ENCODE peak calls at places on chromosomes 13 and 19, in nine cellular contexts. One of them, this sample, is unnamed.

GRCh38 chr19:18477042-18477760 is 39.3 kb upstream of the ISYNA1 start:
- DNase-seq in fibroblast of lung: no peak
- DNase-seq in gastrocnemius medialis: no peak
- DNase-seq in AG09309: no peak
- DNase-seq in tibial nerve: no peak
- DNase-seq in H9: no peak
- DNase-seq in glutamatergic neuron: no peak
- DNase-seq in WTC11: no peak
- DNase-seq in progenitor cell of endocrine pancreas: no peak
- DNase-seq in this sample: no peak

GRCh38 chr19:35417713-35418534 is 30.1 kb upstream of the FFAR2 start:
- DNase-seq in fibroblast of lung: no peak
- DNase-seq in gastrocnemius medialis: no peak
- DNase-seq in AG09309: no peak
- DNase-seq in tibial nerve: no peak
- DNase-seq in H9: no peak
- DNase-seq in glutamatergic neuron: no peak
- DNase-seq in WTC11: no peak
- DNase-seq in progenitor cell of endocrine pancreas: no peak
- DNase-seq in this sample: no peak

GRCh38 chr13:58906329-58907007 is 1257.3 kb downstream of the DIAPH3 start:
- DNase-seq in fibroblast of lung: peak; percentile 15
- DNase-seq in gastrocnemius medialis: no peak
- DNase-seq in AG09309: no peak
- DNase-seq in tibial nerve: no peak
- DNase-seq in H9: peak; percentile 31
- DNase-seq in glutamatergic neuron: no peak
- DNase-seq in WTC11: no peak
- DNase-seq in progenitor cell of endocrine pancreas: no peak
- DNase-seq in this sample: no peak

GRCh38 chr13:48625396-48626076 is 28.2 kb upstream of the CYSLTR2 start:
- DNase-seq in fibroblast of lung: no peak
- DNase-seq in gastrocnemius medialis: no peak
- DNase-seq in AG09309: no peak
- DNase-seq in tibial nerve: no peak
- DNase-seq in H9: no peak
- DNase-seq in glutamatergic neuron: no peak
- DNase-seq in WTC11: no peak
- DNase-seq in progenitor cell of endocrine pancreas: no peak
- DNase-seq in this sample: no peak

GRCh38 chr19:7840629-7841028 is 10.6 kb downstream of the EVI5L start:
- DNase-seq in fibroblast of lung: no peak
- DNase-seq in gastrocnemius medialis: no peak
- DNase-seq in AG09309: no peak
- DNase-seq in tibial nerve: no peak
- DNase-seq in H9: no peak
- DNase-seq in glutamatergic neuron: no peak
- DNase-seq in WTC11: no peak
- DNase-seq in progenitor cell of endocrine pancreas: no peak
- DNase-seq in this sample: no peak

GRCh38 chr13:101292711-101293110 is 123.6 kb downstream of the NALCN start:
- DNase-seq in fibroblast of lung: peak; percentile 74
- DNase-seq in gastrocnemius medialis: no peak
- DNase-seq in AG09309: no peak
- DNase-seq in tibial nerve: no peak
- DNase-seq in H9: no peak
- DNase-seq in glutamatergic neuron: no peak
- DNase-seq in WTC11: no peak
- DNase-seq in progenitor cell of endocrine pancreas: no peak
- DNase-seq in this sample: no peak

GRCh38 chr19:18284710-18285430 is 3.4 kb upstream of the JUND start:
- DNase-seq in fibroblast of lung: no peak
- DNase-seq in gastrocnemius medialis: no peak
- DNase-seq in AG09309: no peak
- DNase-seq in tibial nerve: no peak
- DNase-seq in H9: no peak
- DNase-seq in glutamatergic neuron: no peak
- DNase-seq in WTC11: no peak
- DNase-seq in progenitor cell of endocrine pancreas: no peak
- DNase-seq in this sample: no peak

GRCh38 chr19:9461938-9462337 is 26.6 kb upstream of the ZNF266 start:
- DNase-seq in fibroblast of lung: no peak
- DNase-seq in gastrocnemius medialis: no peak
- DNase-seq in AG09309: no peak
- DNase-seq in tibial nerve: no peak
- DNase-seq in H9: no peak
- DNase-seq in glutamatergic neuron: no peak
- DNase-seq in WTC11: no peak
- DNase-seq in progenitor cell of endocrine pancreas: no peak
- DNase-seq in this sample: no peak

GRCh38 chr19:5480427-5480836 is 25.2 kb downstream of the ZNRF4 start:
- DNase-seq in fibroblast of lung: no peak
- DNase-seq in gastrocnemius medialis: no peak
- DNase-seq in AG09309: no peak
- DNase-seq in tibial nerve: no peak
- DNase-seq in H9: peak; percentile 64
- DNase-seq in glutamatergic neuron: peak; percentile 53
- DNase-seq in WTC11: peak; percentile 68
- DNase-seq in progenitor cell of endocrine pancreas: no peak
- DNase-seq in this sample: no peak
- TF ChIP-seq CTCF in fibroblast of lung: peak; percentile 53
- TF ChIP-seq CTCF in gastrocnemius medialis: no peak
- TF ChIP-seq CTCF in AG09309: peak; percentile 48
- TF ChIP-seq CTCF in tibial nerve: peak; percentile 39
- TF ChIP-seq CTCF in H9: peak; percentile 79
- TF ChIP-seq CTCF in glutamatergic neuron: peak; percentile 63
- TF ChIP-seq CTCF in WTC11: peak; percentile 78
- TF ChIP-seq CTCF in progenitor cell of endocrine pancreas: peak; percentile 63
- TF ChIP-seq CTCF in this sample: peak; percentile 57

GRCh38 chr19:48253999-48254398 is 1.7 kb downstream of the CARD8 start:
- DNase-seq in fibroblast of lung: no peak
- DNase-seq in gastrocnemius medialis: no peak
- DNase-seq in AG09309: no peak
- DNase-seq in tibial nerve: no peak
- DNase-seq in H9: no peak
- DNase-seq in glutamatergic neuron: no peak
- DNase-seq in WTC11: no peak
- DNase-seq in progenitor cell of endocrine pancreas: no peak
- DNase-seq in this sample: no peak

GRCh38 chr19:48254529-48254970 is 1.2 kb downstream of the CARD8 start:
- DNase-seq in fibroblast of lung: no peak
- DNase-seq in gastrocnemius medialis: no peak
- DNase-seq in AG09309: no peak
- DNase-seq in tibial nerve: no peak
- DNase-seq in H9: no peak
- DNase-seq in glutamatergic neuron: no peak
- DNase-seq in WTC11: no peak
- DNase-seq in progenitor cell of endocrine pancreas: no peak
- DNase-seq in this sample: no peak

GRCh38 chr19:48252625-48253024 is 3.1 kb downstream of the CARD8 start:
- DNase-seq in fibroblast of lung: no peak
- DNase-seq in gastrocnemius medialis: no peak
- DNase-seq in AG09309: no peak
- DNase-seq in tibial nerve: no peak
- DNase-seq in H9: no peak
- DNase-seq in glutamatergic neuron: no peak
- DNase-seq in WTC11: no peak
- DNase-seq in progenitor cell of endocrine pancreas: no peak
- DNase-seq in this sample: no peak

GRCh38 chr19:48258350-48258749 is 2.6 kb upstream of the CARD8 start:
- DNase-seq in fibroblast of lung: peak; percentile 21
- DNase-seq in gastrocnemius medialis: no peak
- DNase-seq in AG09309: no peak
- DNase-seq in tibial nerve: no peak
- DNase-seq in H9: no peak
- DNase-seq in glutamatergic neuron: no peak
- DNase-seq in WTC11: no peak
- DNase-seq in progenitor cell of endocrine pancreas: no peak
- DNase-seq in this sample: no peak

DNA sequence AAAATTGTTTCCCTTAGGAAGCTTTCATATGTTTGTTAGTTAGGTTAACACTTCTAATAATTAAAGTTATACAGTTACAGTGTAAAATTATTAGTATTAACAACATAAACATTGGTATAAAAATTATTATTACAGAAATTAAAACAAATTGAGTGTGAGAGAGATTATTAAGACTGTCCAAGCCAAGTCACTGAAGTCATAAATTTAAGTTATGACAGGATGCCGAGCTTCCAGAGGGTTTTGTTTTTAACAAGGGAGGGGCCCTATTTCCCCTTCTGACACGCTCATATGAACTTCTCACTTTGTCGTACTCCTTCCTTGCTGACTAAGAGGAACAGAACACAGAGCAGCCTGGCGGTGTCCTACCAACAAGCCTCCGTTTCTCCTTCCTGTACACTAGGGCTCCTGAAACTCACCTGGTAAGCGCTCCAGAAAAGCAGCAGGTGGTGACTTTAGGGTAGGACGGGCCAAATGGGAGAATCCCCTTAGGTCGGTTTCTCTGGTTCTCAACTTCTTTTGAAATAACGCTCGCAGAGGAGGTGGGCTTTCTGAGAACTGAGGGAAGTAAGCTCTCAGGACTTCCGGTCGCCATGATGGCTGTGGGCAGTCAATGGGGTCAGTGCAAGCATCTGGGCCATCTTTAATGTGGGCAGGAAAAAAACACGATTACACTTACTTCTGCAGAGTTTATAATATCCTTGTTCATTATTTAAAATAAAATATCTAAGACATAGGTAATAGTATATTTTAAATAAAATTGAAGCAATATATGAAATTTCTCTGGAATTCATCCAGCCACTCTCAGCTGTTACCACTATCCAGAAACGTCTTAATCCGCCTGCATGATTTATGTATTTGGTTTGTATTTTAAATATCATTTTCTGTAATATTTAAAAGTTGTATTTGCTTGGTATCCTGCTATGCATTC is at the start of gene CARD8:
- DNase-seq in fibroblast of lung: peak; percentile 88
- DNase-seq in gastrocnemius medialis: peak; percentile 74
- DNase-seq in AG09309: no peak
- DNase-seq in tibial nerve: peak; percentile 35
- DNase-seq in H9: peak; percentile 86
- DNase-seq in glutamatergic neuron: peak; percentile 65
- DNase-seq in WTC11: peak; percentile 69
- DNase-seq in progenitor cell of endocrine pancreas: peak; percentile 41
- DNase-seq in this sample: peak; percentile 90
- TF ChIP-seq CTCF in fibroblast of lung: peak; percentile 19
- TF ChIP-seq CTCF in gastrocnemius medialis: peak; percentile 13
- TF ChIP-seq CTCF in AG09309: no peak
- TF ChIP-seq CTCF in tibial nerve: no peak
- TF ChIP-seq CTCF in H9: no peak
- TF ChIP-seq CTCF in glutamatergic neuron: no peak
- TF ChIP-seq CTCF in WTC11: no peak
- TF ChIP-seq CTCF in progenitor cell of endocrine pancreas: no peak
- TF ChIP-seq CTCF in this sample: peak; percentile 16

DNA sequence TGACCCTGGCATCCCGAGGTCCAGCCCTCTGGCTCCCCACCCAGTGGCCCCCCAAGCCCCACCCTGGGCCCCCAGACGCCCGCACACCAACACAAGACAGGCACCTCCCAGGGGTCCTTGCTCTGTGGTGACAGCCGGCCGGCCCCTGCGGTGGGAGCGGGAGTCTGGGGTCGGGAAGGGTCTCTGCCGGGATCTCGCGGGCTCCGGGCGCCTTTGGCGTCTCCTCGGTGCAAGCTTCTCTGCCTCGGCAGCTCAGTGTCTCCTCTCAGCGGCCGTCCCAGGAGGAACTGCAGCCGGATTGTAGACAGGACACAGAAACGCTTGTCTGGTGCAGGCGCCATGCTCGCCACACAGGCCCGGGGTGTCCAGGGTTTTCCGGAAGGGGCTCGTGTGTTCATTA is 43.7 kb downstream of the TMEM255B start:
- DNase-seq in fibroblast of lung: no peak
- DNase-seq in gastrocnemius medialis: no peak
- DNase-seq in AG09309: no peak
- DNase-seq in tibial nerve: no peak
- DNase-seq in H9: no peak
- DNase-seq in glutamatergic neuron: no peak
- DNase-seq in WTC11: peak; percentile 62
- DNase-seq in progenitor cell of endocrine pancreas: no peak
- DNase-seq in this sample: no peak
- TF ChIP-seq CTCF in fibroblast of lung: peak; percentile 24
- TF ChIP-seq CTCF in gastrocnemius medialis: no peak
- TF ChIP-seq CTCF in AG09309: no peak
- TF ChIP-seq CTCF in tibial nerve: no peak
- TF ChIP-seq CTCF in H9: no peak
- TF ChIP-seq CTCF in glutamatergic neuron: no peak
- TF ChIP-seq CTCF in WTC11: no peak
- TF ChIP-seq CTCF in progenitor cell of endocrine pancreas: no peak
- TF ChIP-seq CTCF in this sample: no peak

GRCh38 chr13:29924951-29925350 is 74.5 kb upstream of the UBL3 start:
- DNase-seq in fibroblast of lung: no peak
- DNase-seq in gastrocnemius medialis: no peak
- DNase-seq in AG09309: no peak
- DNase-seq in tibial nerve: no peak
- DNase-seq in H9: no peak
- DNase-seq in glutamatergic neuron: peak; percentile 15
- DNase-seq in WTC11: no peak
- DNase-seq in progenitor cell of endocrine pancreas: no peak
- DNase-seq in this sample: no peak

GRCh38 chr13:29923554-29924481 is 73.4 kb upstream of the UBL3 start:
- DNase-seq in fibroblast of lung: peak; percentile 99
- DNase-seq in gastrocnemius medialis: peak; percentile 60
- DNase-seq in AG09309: peak; percentile 96
- DNase-seq in tibial nerve: peak; percentile 36
- DNase-seq in H9: peak; percentile 90
- DNase-seq in glutamatergic neuron: peak; percentile 38
- DNase-seq in WTC11: peak; percentile 71
- DNase-seq in progenitor cell of endocrine pancreas: peak; percentile 53
- DNase-seq in this sample: peak; percentile 92

GRCh38 chr13:29922896-29923295 is 72.5 kb upstream of the UBL3 start:
- DNase-seq in fibroblast of lung: peak; percentile 87
- DNase-seq in gastrocnemius medialis: no peak
- DNase-seq in AG09309: no peak
- DNase-seq in tibial nerve: no peak
- DNase-seq in H9: no peak
- DNase-seq in glutamatergic neuron: no peak
- DNase-seq in WTC11: no peak
- DNase-seq in progenitor cell of endocrine pancreas: no peak
- DNase-seq in this sample: no peak

GRCh38 chr13:29925457-29925856 is 75.0 kb upstream of the UBL3 start:
- DNase-seq in fibroblast of lung: peak; percentile 81
- DNase-seq in gastrocnemius medialis: peak; percentile 76
- DNase-seq in AG09309: peak; percentile 69
- DNase-seq in tibial nerve: peak; percentile 45
- DNase-seq in H9: no peak
- DNase-seq in glutamatergic neuron: no peak
- DNase-seq in WTC11: no peak
- DNase-seq in progenitor cell of endocrine pancreas: no peak
- DNase-seq in this sample: no peak

DNA sequence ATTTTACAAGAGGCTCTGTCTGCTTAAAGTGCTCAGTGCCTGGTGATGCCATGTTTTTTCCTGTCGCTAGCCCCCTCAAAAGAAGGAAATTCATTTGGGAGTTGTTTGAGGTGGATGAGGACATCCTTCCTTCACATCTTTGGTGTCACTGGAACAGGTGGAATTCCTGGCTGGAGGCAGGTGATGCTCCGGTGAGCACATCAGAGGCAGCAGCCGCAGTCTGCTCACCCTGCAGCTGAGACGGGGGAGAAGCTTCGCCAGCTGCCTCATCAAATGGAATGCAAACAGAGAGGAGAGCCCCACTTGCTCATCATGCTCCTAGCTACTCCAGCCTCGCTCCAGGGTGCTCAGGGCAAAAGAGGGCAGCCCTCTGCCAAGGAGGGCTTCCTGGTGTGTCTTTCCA is 74.1 kb upstream of the UBL3 start:
- DNase-seq in fibroblast of lung: peak; percentile 89
- DNase-seq in gastrocnemius medialis: no peak
- DNase-seq in AG09309: peak; percentile 29
- DNase-seq in tibial nerve: no peak
- DNase-seq in H9: no peak
- DNase-seq in glutamatergic neuron: no peak
- DNase-seq in WTC11: no peak
- DNase-seq in progenitor cell of endocrine pancreas: no peak
- DNase-seq in this sample: no peak
- TF ChIP-seq CTCF in fibroblast of lung: no peak
- TF ChIP-seq CTCF in gastrocnemius medialis: no peak
- TF ChIP-seq CTCF in AG09309: no peak
- TF ChIP-seq CTCF in tibial nerve: no peak
- TF ChIP-seq CTCF in H9: no peak
- TF ChIP-seq CTCF in glutamatergic neuron: peak; percentile 34
- TF ChIP-seq CTCF in WTC11: no peak
- TF ChIP-seq CTCF in progenitor cell of endocrine pancreas: peak; percentile 0
- TF ChIP-seq CTCF in this sample: peak; percentile 3